ENCODE peak calls at places on chromosome 14, in four cellular contexts. One of them, this sample, is unnamed.

GRCh38 chr14:67650694-67651093 is 23.7 kb downstream of the VTI1B start:
- DNase-seq in NCI-H2171 treated with DMSO at 0.1 percent for 48 hours: no peak
- DNase-seq in progenitor cell of endocrine pancreas: no peak
- DNase-seq in HFFc6: peak; percentile 77
- DNase-seq in this sample: no peak

GRCh38 chr14:29749327-29749726 is 178.3 kb downstream of the PRKD1 start:
- DNase-seq in HFFc6: peak; percentile 52
- DNase-seq in NCI-H2171 treated with DMSO at 0.1 percent for 48 hours: no peak
- DNase-seq in progenitor cell of endocrine pancreas: no peak
- DNase-seq in this sample: no peak

GRCh38 chr14:103016071-103016470 is 41.3 kb downstream of the CDC42BPB start:
- DNase-seq in progenitor cell of endocrine pancreas: no peak
- DNase-seq in NCI-H2171 treated with DMSO at 0.1 percent for 48 hours: no peak
- DNase-seq in HFFc6: no peak
- DNase-seq in this sample: peak; percentile 26

GRCh38 chr14:92513204-92513965 is at the start of gene RIN3:
- DNase-seq in NCI-H2171 treated with DMSO at 0.1 percent for 48 hours: no peak
- DNase-seq in progenitor cell of endocrine pancreas: peak; percentile 31
- DNase-seq in HFFc6: peak; percentile 48
- DNase-seq in this sample: peak; percentile 88

GRCh38 chr14:22549981-22550670 is 38.9 kb downstream of the DAD1 start:
- DNase-seq in progenitor cell of endocrine pancreas: no peak
- DNase-seq in NCI-H2171 treated with DMSO at 0.1 percent for 48 hours: peak; percentile 82
- DNase-seq in HFFc6: no peak
- DNase-seq in this sample: no peak

GRCh38 chr14:54366726-54367707 is 29.8 kb upstream of the CDKN3 start:
- DNase-seq in NCI-H2171 treated with DMSO at 0.1 percent for 48 hours: peak; percentile 20
- DNase-seq in progenitor cell of endocrine pancreas: no peak
- DNase-seq in HFFc6: peak; percentile 77
- DNase-seq in this sample: peak; percentile 33

GRCh38 chr14:73833024-73833423 is 18.6 kb upstream of the PTGR2 start:
- DNase-seq in progenitor cell of endocrine pancreas: no peak
- DNase-seq in NCI-H2171 treated with DMSO at 0.1 percent for 48 hours: no peak
- DNase-seq in HFFc6: no peak
- DNase-seq in this sample: no peak

GRCh38 chr14:77885363-77885762 is 85.5 kb downstream of the ADCK1 start:
- DNase-seq in progenitor cell of endocrine pancreas: no peak
- DNase-seq in NCI-H2171 treated with DMSO at 0.1 percent for 48 hours: peak; percentile 16
- DNase-seq in HFFc6: no peak
- DNase-seq in this sample: no peak

GRCh38 chr14:88551936-88552565 is 2.8 kb downstream of the PTPN21 start:
- DNase-seq in HFFc6: no peak
- DNase-seq in progenitor cell of endocrine pancreas: no peak
- DNase-seq in NCI-H2171 treated with DMSO at 0.1 percent for 48 hours: no peak
- DNase-seq in this sample: peak; percentile 38

GRCh38 chr14:102540310-102541028 is 30.9 kb upstream of the ANKRD9 start:
- DNase-seq in HFFc6: no peak
- DNase-seq in progenitor cell of endocrine pancreas: no peak
- DNase-seq in NCI-H2171 treated with DMSO at 0.1 percent for 48 hours: peak; percentile 97
- DNase-seq in this sample: no peak

GRCh38 chr14:68979722-68980552 is 835 bp upstream of the ACTN1 start:
- DNase-seq in NCI-H2171 treated with DMSO at 0.1 percent for 48 hours: peak; percentile 83
- DNase-seq in HFFc6: peak; percentile 36
- DNase-seq in progenitor cell of endocrine pancreas: peak; percentile 24
- DNase-seq in this sample: peak; percentile 56

GRCh38 chr14:48936352-48936751 is 649.8 kb downstream of the RPS29 start:
- DNase-seq in NCI-H2171 treated with DMSO at 0.1 percent for 48 hours: no peak
- DNase-seq in HFFc6: no peak
- DNase-seq in progenitor cell of endocrine pancreas: no peak
- DNase-seq in this sample: no peak

GRCh38 chr14:71626281-71626835 is 305.9 kb upstream of the RGS6 start:
- DNase-seq in NCI-H2171 treated with DMSO at 0.1 percent for 48 hours: no peak
- DNase-seq in HFFc6: no peak
- DNase-seq in progenitor cell of endocrine pancreas: no peak
- DNase-seq in this sample: no peak

GRCh38 chr14:87944987-87945604 is 47.9 kb downstream of the GALC start:
- DNase-seq in HFFc6: peak; percentile 26
- DNase-seq in NCI-H2171 treated with DMSO at 0.1 percent for 48 hours: peak; percentile 65
- DNase-seq in progenitor cell of endocrine pancreas: no peak
- DNase-seq in this sample: no peak

GRCh38 chr14:70812124-70812818 is 3.0 kb upstream of the MAP3K9 start:
- DNase-seq in NCI-H2171 treated with DMSO at 0.1 percent for 48 hours: no peak
- DNase-seq in progenitor cell of endocrine pancreas: no peak
- DNase-seq in HFFc6: no peak
- DNase-seq in this sample: no peak

GRCh38 chr14:102590667-102591099 is 1.8 kb upstream of the RCOR1 start:
- DNase-seq in HFFc6: no peak
- DNase-seq in progenitor cell of endocrine pancreas: peak; percentile 47
- DNase-seq in NCI-H2171 treated with DMSO at 0.1 percent for 48 hours: no peak
- DNase-seq in this sample: peak; percentile 43